ENCODE peak calls at places on chromosomes 7 and 10, in four cellular contexts. One of them, this sample, is unnamed.

GRCh38 chr7:143356414-143357050 is 6.0 kb downstream of the FAM131B start:
- DNase-seq in psoas muscle: no peak
- DNase-seq in testis: no peak
- DNase-seq in stomach: no peak
- DNase-seq in this sample: no peak

GRCh38 chr10:93680414-93681047 is 21.9 kb downstream of the FRA10AC1 start:
- DNase-seq in psoas muscle: no peak
- DNase-seq in testis: no peak
- DNase-seq in stomach: no peak
- DNase-seq in this sample: no peak

GRCh38 chr10:19209319-19209718 is 160.7 kb downstream of the MALRD1 start:
- DNase-seq in psoas muscle: no peak
- DNase-seq in testis: no peak
- DNase-seq in stomach: no peak
- DNase-seq in this sample: no peak

GRCh38 chr10:49220031-49220430 is 31.8 kb upstream of the TMEM273 start:
- DNase-seq in psoas muscle: no peak
- DNase-seq in testis: no peak
- DNase-seq in stomach: no peak
- DNase-seq in this sample: no peak

GRCh38 chr10:60230892-60231291 is 158.8 kb downstream of the ANK3 start:
- DNase-seq in psoas muscle: no peak
- DNase-seq in testis: no peak
- DNase-seq in stomach: no peak
- DNase-seq in this sample: no peak

GRCh38 chr10:103232772-103233488 is 12.8 kb upstream of the RPEL1 start:
- DNase-seq in psoas muscle: no peak
- DNase-seq in testis: no peak
- DNase-seq in stomach: no peak
- DNase-seq in this sample: no peak

GRCh38 chr7:52273685-52274610 is 761.5 kb upstream of the POM121L12 start:
- DNase-seq in psoas muscle: peak; percentile 53
- DNase-seq in testis: peak; percentile 52
- DNase-seq in stomach: no peak
- DNase-seq in this sample: peak; percentile 47

GRCh38 chr10:115947104-115947503 is 325.9 kb downstream of the GFRA1 start:
- DNase-seq in psoas muscle: no peak
- DNase-seq in testis: no peak
- DNase-seq in stomach: no peak
- DNase-seq in this sample: no peak

GRCh38 chr10:80453715-80454525 is at the start of gene TSPAN14:
- DNase-seq in psoas muscle: peak; percentile 93
- DNase-seq in testis: peak; percentile 86
- DNase-seq in stomach: peak; percentile 86
- DNase-seq in this sample: peak; percentile 98

GRCh38 chr7:4815121-4815520 is 39.7 kb downstream of the AP5Z1 start:
- DNase-seq in psoas muscle: no peak
- DNase-seq in testis: no peak
- DNase-seq in stomach: no peak
- DNase-seq in this sample: peak; percentile 49

GRCh38 chr7:21412953-21413352 is 14.9 kb upstream of the SP4 start:
- DNase-seq in psoas muscle: no peak
- DNase-seq in testis: no peak
- DNase-seq in stomach: no peak
- DNase-seq in this sample: peak; percentile 38

GRCh38 chr10:50622497-50623298 is 1.1 kb downstream of the SGMS1 start:
- DNase-seq in psoas muscle: peak; percentile 64
- DNase-seq in testis: peak; percentile 54
- DNase-seq in stomach: peak; percentile 49
- DNase-seq in this sample: peak; percentile 66

GRCh38 chr7:47285860-47286491 is 295.9 kb downstream of the TNS3 start:
- DNase-seq in psoas muscle: no peak
- DNase-seq in testis: no peak
- DNase-seq in stomach: no peak
- DNase-seq in this sample: no peak

GRCh38 chr7:134905375-134905774 is 80.9 kb upstream of the AGBL3 start:
- DNase-seq in psoas muscle: peak; percentile 54
- DNase-seq in testis: no peak
- DNase-seq in stomach: peak; percentile 29
- DNase-seq in this sample: no peak

GRCh38 chr10:69961168-69961863 is 91.3 kb upstream of the MACROH2A2 start:
- DNase-seq in psoas muscle: no peak
- DNase-seq in testis: peak; percentile 10
- DNase-seq in stomach: peak; percentile 16
- DNase-seq in this sample: peak; percentile 66

GRCh38 chr7:106848851-106849442 is 16.1 kb upstream of the PIK3CG start:
- DNase-seq in psoas muscle: no peak
- DNase-seq in testis: no peak
- DNase-seq in stomach: no peak
- DNase-seq in this sample: no peak

GRCh38 chr7:4745971-4746919 is 29.2 kb upstream of the AP5Z1 start:
- DNase-seq in psoas muscle: no peak
- DNase-seq in testis: no peak
- DNase-seq in stomach: peak; percentile 40
- DNase-seq in this sample: no peak

GRCh38 chr7:88835147-88835728 is 39.7 kb upstream of the TEX47 start:
- DNase-seq in psoas muscle: no peak
- DNase-seq in testis: no peak
- DNase-seq in stomach: no peak
- DNase-seq in this sample: peak; percentile 21

GRCh38 chr10:42962902-42963231 is 114.0 kb upstream of the RET start:
- DNase-seq in psoas muscle: peak; percentile 19
- DNase-seq in testis: no peak
- DNase-seq in stomach: peak; percentile 20
- DNase-seq in this sample: no peak

GRCh38 chr10:20593649-20594048 is 303.5 kb downstream of the NEBL start:
- DNase-seq in psoas muscle: no peak
- DNase-seq in testis: no peak
- DNase-seq in stomach: no peak
- DNase-seq in this sample: no peak

GRCh38 chr7:133984023-133984422 is 143.1 kb upstream of the LRGUK start:
- DNase-seq in psoas muscle: no peak
- DNase-seq in testis: no peak
- DNase-seq in stomach: no peak
- DNase-seq in this sample: no peak

GRCh38 chr7:27576360-27576944 is 86.2 kb downstream of the HIBADH start:
- DNase-seq in psoas muscle: no peak
- DNase-seq in testis: no peak
- DNase-seq in stomach: no peak
- DNase-seq in this sample: no peak

GRCh38 chr7:132455306-132455705 is 121.0 kb downstream of the PLXNA4 start:
- DNase-seq in psoas muscle: no peak
- DNase-seq in testis: no peak
- DNase-seq in stomach: no peak
- DNase-seq in this sample: no peak

DNA sequence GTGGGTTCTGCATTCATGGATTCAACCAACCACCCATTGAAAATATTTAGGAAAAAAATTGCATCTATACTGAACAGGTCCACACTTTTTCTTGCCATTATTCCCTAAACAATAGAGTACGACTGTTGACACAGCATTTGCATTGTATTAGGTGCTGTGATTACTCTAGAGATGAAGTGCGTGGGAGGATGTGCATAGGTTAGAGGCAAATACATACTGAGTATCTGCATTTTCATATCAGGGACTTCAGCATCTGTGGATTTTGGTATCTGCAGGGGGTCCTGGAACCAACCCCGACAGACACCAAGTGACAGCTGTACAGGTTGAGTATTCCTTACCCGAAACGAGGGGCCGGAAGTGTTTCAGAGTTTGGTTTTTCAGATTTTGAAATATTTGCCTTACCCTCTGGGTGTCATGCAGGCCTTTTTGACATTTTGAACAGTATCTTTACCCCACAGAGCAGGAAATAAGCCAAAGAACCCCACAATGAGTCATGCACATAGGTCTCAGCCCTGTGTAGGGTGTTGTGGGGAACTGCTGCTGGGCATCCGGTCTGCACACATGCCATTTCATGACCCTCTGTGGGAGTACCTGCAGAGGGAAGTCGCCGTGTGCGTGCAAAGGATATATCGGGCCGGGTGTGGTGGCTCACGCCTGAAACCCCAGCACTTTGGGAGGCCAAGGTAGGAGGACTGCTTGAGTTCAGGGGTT is 14.5 kb downstream of the NUDT5 start:
- DNase-seq in psoas muscle: no peak
- DNase-seq in testis: no peak
- DNase-seq in stomach: peak; percentile 35
- DNase-seq in this sample: no peak
- H3K36me3 ChIP-seq in psoas muscle: peaks cover 3% of the 10 kb centered on the region
- H3K36me3 ChIP-seq in testis: no peaks in the 10 kb centered on the region
- H3K36me3 ChIP-seq in stomach: peaks cover 99% of the 10 kb centered on the region
- H3K36me3 ChIP-seq in this sample: peaks cover 16% of the 10 kb centered on the region

GRCh38 chr10:122495406-122496340 is 34.3 kb downstream of the HTRA1 start:
- DNase-seq in psoas muscle: no peak
- DNase-seq in testis: peak; percentile 44
- DNase-seq in stomach: no peak
- DNase-seq in this sample: no peak
- H3K4me3 ChIP-seq in psoas muscle: no peak overlapping the region
- H3K4me3 ChIP-seq in testis: no peak overlapping the region
- H3K4me3 ChIP-seq in stomach: no peak overlapping the region
- H3K4me3 ChIP-seq in this sample: no peak overlapping the region

GRCh38 chr10:45377858-45378257 is 3.8 kb downstream of the ALOX5 start:
- DNase-seq in psoas muscle: no peak
- DNase-seq in testis: no peak
- DNase-seq in stomach: no peak
- DNase-seq in this sample: no peak
- H3K27me3 ChIP-seq in psoas muscle: no peaks in the 10 kb centered on the region
- H3K27me3 ChIP-seq in testis: no peaks in the 10 kb centered on the region
- H3K27me3 ChIP-seq in stomach: peaks cover 69% of the 10 kb centered on the region
- H3K27me3 ChIP-seq in this sample: peaks cover 31% of the 10 kb centered on the region

DNA sequence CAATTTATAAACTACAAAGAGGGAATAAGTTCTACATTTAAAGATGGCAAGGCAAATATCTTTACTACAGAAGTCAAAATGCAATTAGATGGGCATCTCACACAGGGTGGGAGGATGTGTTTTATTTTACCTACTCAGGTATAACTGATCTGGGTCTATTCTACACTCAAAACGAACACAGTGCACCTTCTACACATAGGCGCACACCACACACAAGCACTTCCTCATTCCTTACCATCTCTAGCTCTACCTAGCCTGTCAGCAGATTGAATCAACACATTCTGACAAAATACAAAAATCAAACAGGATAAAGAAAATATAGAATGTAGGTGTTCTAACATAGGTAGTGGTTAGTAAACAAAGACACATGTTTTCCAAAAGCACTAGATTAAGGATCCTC is 64.7 kb downstream of the SGCE start:
- DNase-seq in psoas muscle: no peak
- DNase-seq in testis: no peak
- DNase-seq in stomach: no peak
- DNase-seq in this sample: no peak
- H3K36me3 ChIP-seq in psoas muscle: no peaks in the 10 kb centered on the region
- H3K36me3 ChIP-seq in testis: no peaks in the 10 kb centered on the region
- H3K36me3 ChIP-seq in stomach: no peaks in the 10 kb centered on the region
- H3K36me3 ChIP-seq in this sample: no peaks in the 10 kb centered on the region

GRCh38 chr10:90856964-90857634 is 740 bp downstream of the HTR7 start:
- DNase-seq in psoas muscle: peak; percentile 42
- DNase-seq in testis: peak; percentile 18
- DNase-seq in stomach: no peak
- DNase-seq in this sample: peak; percentile 60
- H3K4me3 ChIP-seq in psoas muscle: peak overlapping the region; percentile 69
- H3K4me3 ChIP-seq in testis: peak overlapping the region; percentile 59
- H3K4me3 ChIP-seq in stomach: peak overlapping the region; percentile 72
- H3K4me3 ChIP-seq in this sample: peak overlapping the region; percentile 80

DNA sequence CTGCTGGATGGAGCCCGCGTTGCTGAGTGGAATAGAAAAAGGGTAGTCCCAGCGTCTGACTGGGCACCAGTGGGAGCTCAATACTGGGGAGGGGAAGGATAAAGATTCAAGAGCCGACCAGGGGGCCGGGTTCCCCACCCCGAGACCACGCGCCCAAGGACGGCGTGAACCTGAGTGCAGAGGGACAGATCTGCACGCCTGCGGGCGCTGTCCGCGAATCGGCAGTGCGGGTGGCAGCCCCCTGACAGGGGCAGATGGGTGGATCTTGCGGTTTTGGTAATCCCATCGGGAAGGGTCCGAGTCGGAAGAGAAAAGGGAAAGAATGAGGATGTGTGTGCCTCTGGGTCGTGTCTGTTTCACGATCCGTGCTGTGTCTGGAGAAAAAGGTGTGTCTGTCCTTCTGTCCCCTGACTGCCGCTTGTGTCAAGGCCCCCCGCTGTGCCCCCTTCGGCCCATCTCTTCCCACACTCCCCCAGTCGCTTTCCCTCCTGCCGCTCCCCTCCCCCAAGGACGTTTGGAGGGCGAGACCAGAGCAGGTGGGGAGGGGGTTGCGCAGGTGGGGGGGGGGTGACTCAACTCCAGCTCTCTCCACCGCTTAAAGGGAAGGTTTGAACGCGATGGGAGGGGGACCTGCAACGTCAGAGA is 711 bp upstream of the VGF start:
- DNase-seq in psoas muscle: no peak
- DNase-seq in testis: no peak
- DNase-seq in stomach: no peak
- DNase-seq in this sample: peak; percentile 84
- H3K27me3 ChIP-seq in psoas muscle: no peaks in the 10 kb centered on the region
- H3K27me3 ChIP-seq in testis: no peaks in the 10 kb centered on the region
- H3K27me3 ChIP-seq in stomach: peaks cover 100% of the 10 kb centered on the region
- H3K27me3 ChIP-seq in this sample: peaks cover 58% of the 10 kb centered on the region

DNA sequence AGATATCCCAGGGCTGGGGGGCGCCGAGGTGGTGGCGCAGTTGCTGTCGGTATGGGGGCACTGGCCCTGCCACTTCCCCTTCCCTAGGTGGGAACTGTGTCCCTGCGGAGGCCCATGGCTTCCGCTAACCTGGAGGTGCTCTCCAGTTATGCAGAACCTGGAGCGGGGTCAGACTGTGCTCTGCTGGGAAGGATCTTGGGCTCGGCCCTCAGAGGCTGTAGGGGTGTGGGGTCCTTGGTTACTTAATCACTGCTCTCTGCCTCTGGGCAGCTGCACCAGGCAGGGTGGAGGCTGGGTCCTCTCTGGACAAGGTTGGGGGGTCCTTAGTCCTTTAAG is 2.4 kb downstream of the BRI3 start:
- DNase-seq in psoas muscle: no peak
- DNase-seq in testis: no peak
- DNase-seq in stomach: no peak
- DNase-seq in this sample: peak; percentile 42
- H3K36me3 ChIP-seq in psoas muscle: no peaks in the 10 kb centered on the region
- H3K36me3 ChIP-seq in testis: no peaks in the 10 kb centered on the region
- H3K36me3 ChIP-seq in stomach: peaks cover 21% of the 10 kb centered on the region
- H3K36me3 ChIP-seq in this sample: no peaks in the 10 kb centered on the region

DNA sequence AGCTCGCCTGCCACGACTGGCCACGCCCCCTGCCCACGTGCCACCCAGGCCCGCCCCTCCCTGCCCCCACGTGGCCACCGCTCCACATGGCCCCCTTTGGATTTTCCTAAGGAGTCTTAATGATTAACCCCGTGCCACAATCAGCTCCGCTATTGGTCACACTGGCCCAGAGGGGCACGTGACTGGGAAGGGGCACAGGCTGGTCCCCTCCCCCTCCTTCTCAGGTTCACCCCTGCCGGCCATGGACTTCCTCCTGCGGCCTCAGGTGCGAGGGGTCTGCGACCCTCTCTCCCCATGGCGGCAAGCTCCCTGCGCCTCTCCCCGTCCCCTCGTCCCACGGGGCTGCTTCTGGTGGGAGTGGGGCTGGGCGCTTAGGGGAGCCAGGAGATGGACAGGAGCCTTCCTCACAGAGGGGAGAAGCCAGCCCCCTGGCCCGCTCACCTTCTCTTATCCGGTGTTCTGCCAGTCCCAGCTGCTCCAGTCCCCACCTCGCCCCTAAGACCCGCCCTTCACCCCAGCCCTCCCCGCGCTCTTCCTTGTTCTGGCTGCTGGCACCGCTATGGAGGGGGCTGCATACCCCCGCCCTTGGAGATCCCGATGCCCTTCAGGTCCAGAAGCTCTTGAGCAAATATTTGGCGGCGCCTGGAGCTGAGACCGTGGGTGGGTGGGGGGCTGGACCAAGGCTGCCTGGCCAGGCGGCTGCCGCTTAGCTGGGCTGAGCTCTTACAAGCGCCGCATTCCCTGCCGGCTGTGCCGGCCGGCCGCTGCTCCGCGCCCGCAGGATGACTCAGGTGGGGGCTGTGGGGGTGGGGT is 3.2 kb downstream of the SLC4A2 start:
- DNase-seq in psoas muscle: no peak
- DNase-seq in testis: peak; percentile 77
- DNase-seq in stomach: peak; percentile 91
- DNase-seq in this sample: peak; percentile 99
- H3K4me3 ChIP-seq in psoas muscle: peak overlapping the region; percentile 28
- H3K4me3 ChIP-seq in testis: no peak overlapping the region
- H3K4me3 ChIP-seq in stomach: peak overlapping the region; percentile 69
- H3K4me3 ChIP-seq in this sample: peak overlapping the region; percentile 49

This sample was measured in H7.